ENCODE peak calls at places on chromosome 9, in five cellular contexts. S is H1, V is HepG2, H is GM12878, I is NT2/D1. N is an unnamed sample.
A peak's percentile ranks its signal among the peaks of the same experiment; 100 is the strongest.

GRCh38 chr9:133905493-133905892 is 86.6 kb downstream of the VAV2 start:
- DNase-seq in S (no peak), V (no peak), H (no peak), I (no peak), N (no peak)

GRCh38 chr9:90767523-90768100 is 34.0 kb upstream of the SYK start:
- DNase-seq in S (no peak), V (no peak), H (no peak), I (no peak), N (no peak)

GRCh38 chr9:86098793-86099694 is at the start of gene GOLM1:
- DNase-seq in S (peak; percentile 74), V (no peak), H (no peak), I (no peak), N (peak; percentile 77)

GRCh38 chr9:15927131-15927530 is 374.3 kb downstream of the CCDC171 start:
- DNase-seq in S (no peak), V (no peak), H (no peak), I (no peak), N (no peak)

GRCh38 chr9:114518599-114519022 is 13.3 kb upstream of the WHRN start:
- DNase-seq in S (no peak), V (no peak), H (peak; percentile 7), I (no peak), N (no peak)

GRCh38 chr9:12697719-12698118 is 4.5 kb downstream of the TYRP1 start:
- DNase-seq in S (no peak), V (no peak), H (no peak), I (no peak), N (no peak)

GRCh38 chr9:116030532-116030931 is 123.1 kb upstream of the PAPPA start:
- DNase-seq in S (no peak), V (no peak), H (no peak), I (no peak), N (no peak)

GRCh38 chr9:127977877-127978647 is 2.7 kb downstream of the EEIG1 start:
- DNase-seq in S (no peak), V (no peak), H (no peak), I (no peak), N (no peak)

GRCh38 chr9:110538169-110538568 is 41.4 kb downstream of the SVEP1 start:
- DNase-seq in S (no peak), V (no peak), H (no peak), I (no peak), N (no peak)

GRCh38 chr9:99825158-99826046 is 3.7 kb downstream of the NR4A3 start:
- DNase-seq in S (peak; percentile 68), V (no peak), H (no peak), I (no peak), N (no peak)

GRCh38 chr9:113649054-113649453 is 185.5 kb downstream of the RGS3 start:
- DNase-seq in S (no peak), V (no peak), H (no peak), I (no peak), N (no peak)

GRCh38 chr9:82726404-82727276 is 336.3 kb downstream of the RASEF start:
- DNase-seq in S (no peak), V (no peak), H (peak; percentile 44), I (no peak), N (no peak)

GRCh38 chr9:82722051-82722450 is 340.9 kb downstream of the RASEF start:
- DNase-seq in S (no peak), V (no peak), H (no peak), I (no peak), N (no peak)

GRCh38 chr9:82720515-82720914 is 342.4 kb downstream of the RASEF start:
- DNase-seq in S (no peak), V (no peak), H (no peak), I (no peak), N (no peak)

GRCh38 chr9:82722556-82722955 is 340.4 kb downstream of the RASEF start:
- DNase-seq in S (no peak), V (no peak), H (no peak), I (no peak), N (no peak)

GRCh38 chr9:82721596-82721995 is 341.3 kb downstream of the RASEF start:
- DNase-seq in S (no peak), V (no peak), H (no peak), I (no peak), N (no peak)
- TF ChIP-seq SUZ12 in S (no peak), V (no peak), H (no peak), I (no peak), N (no peak)

GRCh38 chr9:592733-593132 is 248.8 kb upstream of the DMRT1 start:
- DNase-seq in S (no peak), V (no peak), H (no peak), I (no peak), N (no peak)
- TF ChIP-seq SUZ12 in S (no peak), V (no peak), H (no peak), I (no peak), N (no peak)

GRCh38 chr9:98289811-98290210 is 34.4 kb upstream of the TBC1D2 start:
- DNase-seq in S (no peak), V (no peak), H (no peak), I (no peak), N (no peak)

GRCh38 chr9:98284754-98285153 is 29.3 kb upstream of the TBC1D2 start:
- DNase-seq in S (no peak), V (no peak), H (no peak), I (no peak), N (no peak)

GRCh38 chr9:98285446-98285845 is 30.0 kb upstream of the TBC1D2 start:
- DNase-seq in S (no peak), V (no peak), H (no peak), I (no peak), N (no peak)

GRCh38 chr9:98288876-98289275 is 33.4 kb upstream of the TBC1D2 start:
- DNase-seq in S (no peak), V (peak; percentile 10), H (no peak), I (peak; percentile 59), N (no peak)

GRCh38 chr9:98287383-98287782 is 31.9 kb upstream of the TBC1D2 start:
- DNase-seq in S (peak; percentile 83), V (no peak), H (no peak), I (peak; percentile 28), N (peak; percentile 47)
- TF ChIP-seq SUZ12 in S (no peak), V (no peak), H (no peak), I (no peak), N (no peak)

GRCh38 chr9:137725598-137725997 is 106.8 kb downstream of the EHMT1 start:
- DNase-seq in S (no peak), V (no peak), H (no peak), I (no peak), N (no peak)

GRCh38 chr9:137722481-137722880 is 103.7 kb downstream of the EHMT1 start:
- DNase-seq in S (no peak), V (no peak), H (no peak), I (no peak), N (no peak)

GRCh38 chr9:137723396-137724113 is 104.8 kb downstream of the EHMT1 start:
- DNase-seq in S (no peak), V (no peak), H (no peak), I (no peak), N (no peak)

GRCh38 chr9:137724818-137725240 is 106.0 kb downstream of the EHMT1 start:
- DNase-seq in S (no peak), V (no peak), H (no peak), I (no peak), N (no peak)

GRCh38 chr9:137724114-137724445 is 105.3 kb downstream of the EHMT1 start:
- DNase-seq in S (no peak), V (no peak), H (no peak), I (peak; percentile 81), N (peak; percentile 27)
- TF ChIP-seq SUZ12 in S (no peak), V (no peak), H (no peak), I (no peak), N (no peak)

GRCh38 chr9:124855944-124856773 is 2.9 kb downstream of the WDR38 start:
- DNase-seq in S (peak; percentile 84), V (peak; percentile 59), H (no peak), I (no peak), N (no peak)
- TF ChIP-seq SUZ12 in S (no peak), V (no peak), H (no peak), I (no peak), N (no peak)

N was measured in HEK293T.